ENCODE peak calls at places on chromosomes 3 and 15, in six cellular contexts. I is cardiac muscle cell; Y is SW 1271; B is activated T-cell treated with anti-CD3 and anti-CD28 coated beads, Interleukin-2, amount 50 U/mL, for 72 hours; L is H7; W is NCI-H524. G is an unnamed sample.

GRCh38 chr3:128237348-128238099 is 84.2 kb downstream of the EEFSEC start:
- DNase-seq in W (no peak), L (no peak), Y (no peak), I (no peak), B (no peak), G (no peak)

GRCh38 chr3:140883428-140883827 is 58.2 kb upstream of the SLC25A36 start:
- DNase-seq in B (no peak), Y (no peak), W (no peak), L (no peak), I (no peak), G (no peak)

GRCh38 chr3:14377838-14378169 is 24.6 kb upstream of the SLC6A6 start:
- DNase-seq in B (peak; percentile 56), I (no peak), L (no peak), W (no peak), Y (no peak), G (peak; percentile 64)

GRCh38 chr15:77406846-77407245 is 13.1 kb downstream of the PEAK1 start:
- DNase-seq in W (no peak), Y (no peak), B (no peak), I (no peak), L (no peak), G (no peak)

GRCh38 chr15:41511331-41512077 is 2.1 kb downstream of the LTK start:
- DNase-seq in B (no peak), Y (no peak), W (no peak), L (peak; percentile 91), I (no peak), G (no peak)

GRCh38 chr3:129445472-129445871 is 5.4 kb downstream of the IFT122 start:
- DNase-seq in L (no peak), I (no peak), B (no peak), Y (no peak), W (peak; percentile 56), G (no peak)

GRCh38 chr15:84805221-84805620 is 11.9 kb upstream of the ALPK3 start:
- DNase-seq in L (no peak), B (no peak), I (no peak), W (no peak), Y (no peak), G (no peak)

GRCh38 chr3:100226712-100227429 is 33.9 kb upstream of the TBC1D23 start:
- DNase-seq in W (no peak), L (no peak), I (no peak), B (no peak), Y (no peak), G (no peak)

GRCh38 chr3:44795197-44795596 is 33.6 kb downstream of the KIF15 start:
- DNase-seq in W (no peak), L (no peak), Y (no peak), I (no peak), B (no peak), G (no peak)

GRCh38 chr3:151124476-151124875 is 39.0 kb downstream of the MED12L start:
- DNase-seq in B (no peak), Y (no peak), W (no peak), I (no peak), L (no peak), G (no peak)

GRCh38 chr15:80998252-80998651 is 2.5 kb upstream of the TLNRD1 start:
- DNase-seq in B (no peak), L (no peak), I (no peak), W (no peak), Y (no peak), G (no peak)

GRCh38 chr3:9747267-9747666 is 2.5 kb upstream of the OGG1 start:
- DNase-seq in W (no peak), B (no peak), I (no peak), Y (no peak), L (no peak), G (no peak)

GRCh38 chr3:8882171-8882593 is 81.1 kb downstream of the RAD18 start:
- DNase-seq in W (no peak), L (peak; percentile 40), Y (no peak), I (no peak), B (no peak), G (no peak)

GRCh38 chr3:106635271-106635670 is 742.0 kb upstream of the CCDC54 start:
- DNase-seq in W (no peak), B (no peak), L (no peak), I (no peak), Y (no peak), G (no peak)

GRCh38 chr3:155611456-155611855 is 133.4 kb downstream of the PLCH1 start:
- DNase-seq in B (no peak), L (no peak), I (no peak), W (no peak), Y (no peak), G (no peak)

GRCh38 chr3:161371441-161372320 is at the start of gene SPTSSB:
- DNase-seq in Y (no peak), L (peak; percentile 82), B (peak; percentile 48), W (peak; percentile 81), I (peak; percentile 56), G (peak; percentile 88)

GRCh38 chr15:59329091-59329490 is 43.6 kb downstream of the MYO1E start:
- DNase-seq in L (no peak), Y (no peak), B (no peak), W (no peak), I (no peak), G (no peak)

GRCh38 chr3:134536760-134537159 is 50.9 kb downstream of the CEP63 start:
- DNase-seq in W (no peak), I (no peak), Y (no peak), B (no peak), L (no peak), G (no peak)

GRCh38 chr3:189724366-189724765 is 93.2 kb downstream of the TP63 start:
- DNase-seq in L (no peak), B (no peak), W (peak; percentile 36), Y (no peak), I (no peak), G (no peak)

GRCh38 chr15:88705769-88706165 is 67.0 kb downstream of the ISG20 start:
- DNase-seq in L (peak; percentile 52), Y (no peak), I (no peak), W (no peak), B (no peak), G (no peak)

GRCh38 chr3:105867690-105868449 is 942 bp downstream of the CBLB start:
- DNase-seq in I (no peak), W (peak; percentile 47), Y (no peak), L (no peak), B (no peak), G (no peak)

G was measured in kidney.